ENCODE peak calls at places on chromosomes 16 and 17, in five cellular contexts. One of them, this sample, is unnamed.
A peak's percentile ranks its signal among the peaks of the same experiment; 100 is the strongest.

GRCh38 chr17:80781188-80781577 is 210.5 kb upstream of the CHMP6 start:
- DNase-seq in H1: no peak
- DNase-seq in neuronal stem cell: no peak
- DNase-seq in trophoblast cell: no peak
- DNase-seq in mesenchymal stem cell: no peak
- DNase-seq in this sample: no peak

GRCh38 chr16:11535494-11535893 is 51.2 kb downstream of the LITAF start:
- DNase-seq in mesenchymal stem cell: no peak
- DNase-seq in trophoblast cell: no peak
- DNase-seq in H1: no peak
- DNase-seq in neuronal stem cell: no peak
- DNase-seq in this sample: no peak

GRCh38 chr17:81435636-81436293 is 40.5 kb downstream of the BAHCC1 start:
- DNase-seq in H1: no peak
- DNase-seq in trophoblast cell: no peak
- DNase-seq in neuronal stem cell: no peak
- DNase-seq in mesenchymal stem cell: no peak
- DNase-seq in this sample: no peak

GRCh38 chr16:66220766-66221165 is 145.7 kb upstream of the CDH5 start:
- DNase-seq in H1: no peak
- DNase-seq in neuronal stem cell: no peak
- DNase-seq in mesenchymal stem cell: no peak
- DNase-seq in trophoblast cell: no peak
- DNase-seq in this sample: no peak

GRCh38 chr17:66777689-66778225 is 57.2 kb upstream of the CACNG5 start:
- DNase-seq in H1: peak; percentile 78
- DNase-seq in trophoblast cell: no peak
- DNase-seq in neuronal stem cell: no peak
- DNase-seq in mesenchymal stem cell: peak; percentile 43
- DNase-seq in this sample: peak; percentile 95

GRCh38 chr17:37848690-37849616 is 75.3 kb upstream of the TBC1D3K start:
- DNase-seq in neuronal stem cell: no peak
- DNase-seq in mesenchymal stem cell: peak; percentile 99
- DNase-seq in H1: no peak
- DNase-seq in trophoblast cell: peak; percentile 43
- DNase-seq in this sample: no peak

GRCh38 chr17:69235338-69236058 is 6.9 kb upstream of the ABCA10 start:
- DNase-seq in H1: peak; percentile 57
- DNase-seq in neuronal stem cell: peak; percentile 86
- DNase-seq in trophoblast cell: peak; percentile 75
- DNase-seq in mesenchymal stem cell: peak; percentile 85
- DNase-seq in this sample: peak; percentile 93

GRCh38 chr17:22217135-22217534 is 524.8 kb downstream of the KCNJ18 start:
- DNase-seq in trophoblast cell: no peak
- DNase-seq in neuronal stem cell: peak; percentile 0
- DNase-seq in mesenchymal stem cell: no peak
- DNase-seq in H1: no peak
- DNase-seq in this sample: no peak

GRCh38 chr17:64457156-64457555 is 8.2 kb downstream of the MILR1 start:
- DNase-seq in neuronal stem cell: no peak
- DNase-seq in trophoblast cell: no peak
- DNase-seq in H1: no peak
- DNase-seq in mesenchymal stem cell: peak; percentile 68
- DNase-seq in this sample: no peak

GRCh38 chr17:27615121-27615520 is 15.9 kb upstream of the LGALS9 start:
- DNase-seq in neuronal stem cell: no peak
- DNase-seq in mesenchymal stem cell: no peak
- DNase-seq in H1: no peak
- DNase-seq in trophoblast cell: no peak
- DNase-seq in this sample: no peak

GRCh38 chr17:50101346-50102163 is 6.4 kb downstream of the PDK2 start:
- DNase-seq in mesenchymal stem cell: peak; percentile 50
- DNase-seq in trophoblast cell: no peak
- DNase-seq in H1: no peak
- DNase-seq in neuronal stem cell: no peak
- DNase-seq in this sample: peak; percentile 54

GRCh38 chr17:59798111-59798510 is 90.7 kb downstream of the VMP1 start:
- DNase-seq in mesenchymal stem cell: no peak
- DNase-seq in trophoblast cell: no peak
- DNase-seq in H1: no peak
- DNase-seq in neuronal stem cell: no peak
- DNase-seq in this sample: no peak

GRCh38 chr17:3531266-3532101 is 26.1 kb downstream of the TRPV3 start:
- DNase-seq in H1: no peak
- DNase-seq in neuronal stem cell: no peak
- DNase-seq in mesenchymal stem cell: no peak
- DNase-seq in trophoblast cell: no peak
- DNase-seq in this sample: peak; percentile 26

GRCh38 chr17:30379303-30380105 is 777 bp downstream of the CPD start:
- DNase-seq in neuronal stem cell: no peak
- DNase-seq in H1: no peak
- DNase-seq in mesenchymal stem cell: peak; percentile 20
- DNase-seq in trophoblast cell: no peak
- DNase-seq in this sample: peak; percentile 52

GRCh38 chr17:73586153-73586906 is 57.9 kb downstream of the SDK2 start:
- DNase-seq in mesenchymal stem cell: no peak
- DNase-seq in H1: no peak
- DNase-seq in neuronal stem cell: no peak
- DNase-seq in trophoblast cell: peak; percentile 85
- DNase-seq in this sample: no peak

GRCh38 chr16:7839568-7839967 is 506.9 kb downstream of the RBFOX1 start:
- DNase-seq in neuronal stem cell: peak; percentile 17
- DNase-seq in trophoblast cell: no peak
- DNase-seq in mesenchymal stem cell: no peak
- DNase-seq in H1: no peak
- DNase-seq in this sample: no peak

GRCh38 chr17:13597723-13598347 is 3.9 kb downstream of the HS3ST3A1 start:
- DNase-seq in mesenchymal stem cell: peak; percentile 65
- DNase-seq in neuronal stem cell: no peak
- DNase-seq in H1: no peak
- DNase-seq in trophoblast cell: peak; percentile 39
- DNase-seq in this sample: no peak

GRCh38 chr16:4679854-4680636 is 13.3 kb upstream of the NUDT16L1 start:
- DNase-seq in neuronal stem cell: no peak
- DNase-seq in H1: no peak
- DNase-seq in trophoblast cell: peak; percentile 88
- DNase-seq in mesenchymal stem cell: no peak
- DNase-seq in this sample: no peak

GRCh38 chr16:19824216-19824615 is 60.4 kb downstream of the GPRC5B start:
- DNase-seq in trophoblast cell: no peak
- DNase-seq in neuronal stem cell: no peak
- DNase-seq in H1: no peak
- DNase-seq in mesenchymal stem cell: no peak
- DNase-seq in this sample: no peak

GRCh38 chr16:86498661-86499493 is 11.4 kb upstream of the FOXF1 start:
- DNase-seq in H1: no peak
- DNase-seq in trophoblast cell: no peak
- DNase-seq in mesenchymal stem cell: peak; percentile 59
- DNase-seq in neuronal stem cell: no peak
- DNase-seq in this sample: no peak

GRCh38 chr16:67560827-67561342 is 1.4 kb upstream of the CTCF start:
- DNase-seq in trophoblast cell: no peak
- DNase-seq in neuronal stem cell: no peak
- DNase-seq in H1: no peak
- DNase-seq in mesenchymal stem cell: no peak
- DNase-seq in this sample: no peak

GRCh38 chr17:55413825-55414489 is 7.7 kb downstream of the MMD start:
- DNase-seq in neuronal stem cell: no peak
- DNase-seq in H1: no peak
- DNase-seq in trophoblast cell: no peak
- DNase-seq in mesenchymal stem cell: no peak
- DNase-seq in this sample: no peak

GRCh38 chr17:29533976-29534375 is 32.9 kb downstream of the ABHD15 start:
- DNase-seq in H1: no peak
- DNase-seq in mesenchymal stem cell: no peak
- DNase-seq in neuronal stem cell: no peak
- DNase-seq in trophoblast cell: no peak
- DNase-seq in this sample: no peak

GRCh38 chr17:56184650-56185049 is 31.4 kb downstream of the ANKFN1 start:
- DNase-seq in H1: no peak
- DNase-seq in neuronal stem cell: no peak
- DNase-seq in trophoblast cell: no peak
- DNase-seq in mesenchymal stem cell: no peak
- DNase-seq in this sample: no peak

GRCh38 chr16:401468-402348 is at the start of gene DECR2:
- DNase-seq in trophoblast cell: peak; percentile 91
- DNase-seq in H1: peak; percentile 68
- DNase-seq in mesenchymal stem cell: peak; percentile 87
- DNase-seq in neuronal stem cell: peak; percentile 93
- DNase-seq in this sample: peak; percentile 93

GRCh38 chr17:46869296-46869695 is 17.9 kb downstream of the WNT9B start:
- DNase-seq in trophoblast cell: no peak
- DNase-seq in H1: no peak
- DNase-seq in neuronal stem cell: no peak
- DNase-seq in mesenchymal stem cell: no peak
- DNase-seq in this sample: no peak

GRCh38 chr16:3652373-3653037 is 2.0 kb upstream of the DNASE1 start:
- DNase-seq in mesenchymal stem cell: no peak
- DNase-seq in H1: no peak
- DNase-seq in neuronal stem cell: no peak
- DNase-seq in trophoblast cell: no peak
- DNase-seq in this sample: no peak

GRCh38 chr17:50212121-50212843 is 10.9 kb upstream of the COL1A1 start:
- DNase-seq in H1: no peak
- DNase-seq in mesenchymal stem cell: peak; percentile 98
- DNase-seq in trophoblast cell: no peak
- DNase-seq in neuronal stem cell: no peak
- DNase-seq in this sample: peak; percentile 30

GRCh38 chr17:78421084-78421533 is 42.7 kb downstream of the PGS1 start:
- DNase-seq in mesenchymal stem cell: no peak
- DNase-seq in neuronal stem cell: no peak
- DNase-seq in H1: no peak
- DNase-seq in trophoblast cell: no peak
- DNase-seq in this sample: no peak

GRCh38 chr17:83189673-83190385 is 110.4 kb downstream of the METRNL start:
- DNase-seq in neuronal stem cell: no peak
- DNase-seq in mesenchymal stem cell: peak; percentile 52
- DNase-seq in H1: no peak
- DNase-seq in trophoblast cell: no peak
- DNase-seq in this sample: no peak

GRCh38 chr16:57023541-57024249 is 34.3 kb downstream of the NLRC5 start:
- DNase-seq in neuronal stem cell: no peak
- DNase-seq in mesenchymal stem cell: no peak
- DNase-seq in H1: no peak
- DNase-seq in trophoblast cell: no peak
- DNase-seq in this sample: no peak

GRCh38 chr17:67157732-67158639 is 87.0 kb downstream of the HELZ start:
- DNase-seq in mesenchymal stem cell: peak; percentile 44
- DNase-seq in neuronal stem cell: no peak
- DNase-seq in trophoblast cell: no peak
- DNase-seq in H1: no peak
- DNase-seq in this sample: no peak

GRCh38 chr17:14923981-14924380 is 341.1 kb downstream of the PMP22 start:
- DNase-seq in neuronal stem cell: no peak
- DNase-seq in trophoblast cell: no peak
- DNase-seq in H1: no peak
- DNase-seq in mesenchymal stem cell: peak; percentile 12
- DNase-seq in this sample: no peak

GRCh38 chr17:14922421-14922820 is 342.7 kb downstream of the PMP22 start:
- DNase-seq in mesenchymal stem cell: no peak
- DNase-seq in neuronal stem cell: no peak
- DNase-seq in H1: no peak
- DNase-seq in trophoblast cell: no peak
- DNase-seq in this sample: no peak

GRCh38 chr17:14919049-14919545 is 346.0 kb downstream of the PMP22 start:
- DNase-seq in trophoblast cell: no peak
- DNase-seq in H1: no peak
- DNase-seq in mesenchymal stem cell: peak; percentile 19
- DNase-seq in neuronal stem cell: peak; percentile 92
- DNase-seq in this sample: no peak

GRCh38 chr17:14919580-14920160 is 345.5 kb downstream of the PMP22 start:
- DNase-seq in mesenchymal stem cell: peak; percentile 71
- DNase-seq in neuronal stem cell: peak; percentile 58
- DNase-seq in H1: no peak
- DNase-seq in trophoblast cell: no peak
- DNase-seq in this sample: no peak

DNA sequence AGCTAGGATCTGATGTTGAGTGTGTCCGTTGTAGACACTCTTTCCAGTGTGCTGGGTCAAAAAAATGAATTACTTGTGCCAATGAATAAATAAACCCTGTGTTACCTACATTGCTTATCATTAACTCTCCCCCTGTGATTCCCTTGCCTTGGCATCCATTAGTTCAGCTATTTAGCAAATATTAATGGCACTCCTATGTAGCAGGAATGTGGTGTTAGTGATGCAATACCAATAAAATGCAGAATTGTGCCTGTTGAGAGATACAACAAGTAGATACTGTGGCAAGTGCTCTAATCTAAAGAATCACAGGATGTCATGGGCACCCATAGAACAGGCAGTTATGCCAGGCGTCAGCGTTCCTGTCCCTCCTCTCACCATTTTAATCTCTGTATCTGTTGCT is 343.2 kb downstream of the PMP22 start:
- DNase-seq in neuronal stem cell: no peak
- DNase-seq in trophoblast cell: no peak
- DNase-seq in H1: no peak
- DNase-seq in mesenchymal stem cell: no peak
- DNase-seq in this sample: no peak
- H2BK5ac ChIP-seq in neuronal stem cell: no peak overlapping the region
- H2BK5ac ChIP-seq in trophoblast cell: no peak overlapping the region
- H2BK5ac ChIP-seq in H1: no peak overlapping the region
- H2BK5ac ChIP-seq in mesenchymal stem cell: no peak overlapping the region
- H2BK5ac ChIP-seq in this sample: no peak overlapping the region

GRCh38 chr16:72201387-72201786 is 29.4 kb upstream of the PMFBP1 start:
- DNase-seq in neuronal stem cell: no peak
- DNase-seq in mesenchymal stem cell: no peak
- DNase-seq in trophoblast cell: no peak
- DNase-seq in H1: no peak
- DNase-seq in this sample: no peak
- H2BK12ac ChIP-seq in neuronal stem cell: no peak overlapping the region
- H2BK12ac ChIP-seq in mesenchymal stem cell: no peak overlapping the region
- H2BK12ac ChIP-seq in trophoblast cell: no peak overlapping the region
- H2BK12ac ChIP-seq in H1: no peak overlapping the region
- H2BK12ac ChIP-seq in this sample: no peak overlapping the region

DNA sequence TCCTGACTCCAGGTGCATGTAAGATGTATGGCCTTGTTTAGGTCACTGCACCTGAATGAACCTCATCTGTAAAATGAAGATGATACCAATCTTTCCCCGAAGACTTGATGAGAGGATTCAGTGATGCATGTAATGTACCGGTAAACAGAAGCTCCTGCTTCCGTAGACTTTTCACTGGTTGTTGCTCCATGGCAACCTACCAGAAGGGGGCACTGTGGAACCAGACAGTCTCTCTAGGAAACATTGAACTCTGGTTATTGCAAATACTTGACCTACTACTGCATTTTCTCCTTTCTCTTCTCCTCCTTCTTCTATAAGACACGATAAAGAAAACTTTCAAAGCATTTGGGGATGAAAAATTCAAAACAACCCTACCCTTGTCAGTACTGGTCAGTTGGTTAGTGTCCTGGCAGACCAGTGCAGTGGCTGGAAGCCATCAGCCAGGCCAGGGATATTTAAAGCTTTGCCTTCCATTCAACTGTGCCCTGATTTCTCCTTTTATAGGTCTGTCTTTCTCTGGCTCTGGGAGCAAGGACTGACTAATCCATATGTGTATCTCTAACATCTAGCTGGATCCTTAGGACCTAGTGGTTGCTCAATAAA is 667.4 kb upstream of the SALL1 start:
- DNase-seq in neuronal stem cell: peak; percentile 52
- DNase-seq in H1: peak; percentile 25
- DNase-seq in trophoblast cell: no peak
- DNase-seq in mesenchymal stem cell: peak; percentile 49
- DNase-seq in this sample: peak; percentile 64
- H2BK5ac ChIP-seq in neuronal stem cell: no peak overlapping the region
- H2BK5ac ChIP-seq in H1: no peak overlapping the region
- H2BK5ac ChIP-seq in trophoblast cell: no peak overlapping the region
- H2BK5ac ChIP-seq in mesenchymal stem cell: peak overlapping the region; percentile 25
- H2BK5ac ChIP-seq in this sample: no peak overlapping the region

GRCh38 chr16:76125871-76126270 is 151.3 kb upstream of the CNTNAP4 start:
- DNase-seq in mesenchymal stem cell: no peak
- DNase-seq in trophoblast cell: no peak
- DNase-seq in H1: no peak
- DNase-seq in neuronal stem cell: no peak
- DNase-seq in this sample: no peak
- H2BK12ac ChIP-seq in mesenchymal stem cell: no peak overlapping the region
- H2BK12ac ChIP-seq in trophoblast cell: no peak overlapping the region
- H2BK12ac ChIP-seq in H1: no peak overlapping the region
- H2BK12ac ChIP-seq in neuronal stem cell: no peak overlapping the region
- H2BK12ac ChIP-seq in this sample: no peak overlapping the region

This sample was measured in H9.